ENCODE peak calls at places on chromosomes 12 and 14, in five cellular contexts. D is stomach, E is tibial nerve, A is heart right ventricle, J is astrocyte. N is an unnamed sample.

GRCh38 chr12:18430425-18431048 is 169.2 kb downstream of the PIK3C2G start:
- DNase-seq in J (peak), E (peak), A (no peak), D (peak), N (peak)

GRCh38 chr12:612293-612692 is 51.0 kb downstream of the NINJ2 start:
- DNase-seq in D (no peak), J (no peak), A (no peak), E (no peak), N (no peak)

GRCh38 chr14:24801024-24801423 is 167.0 kb upstream of the GZMB start:
- DNase-seq in A (no peak), E (no peak), D (no peak), J (no peak), N (no peak)

GRCh38 chr14:34099630-34100029 is 148.8 kb upstream of the EGLN3 start:
- DNase-seq in J (no peak), D (no peak), E (no peak), A (no peak), N (no peak)

GRCh38 chr12:94615284-94616216 is 34.8 kb downstream of the TMCC3 start:
- DNase-seq in J (peak), D (peak), E (no peak), A (peak), N (peak)

GRCh38 chr14:23435540-23436326 is at the start of gene MYH7:
- DNase-seq in A (peak), E (no peak), D (no peak), J (no peak), N (no peak)

GRCh38 chr12:92403210-92404175 is 257.8 kb upstream of the BTG1 start:
- DNase-seq in D (no peak), A (no peak), J (no peak), E (no peak), N (no peak)

GRCh38 chr12:80539029-80539428 is 95.0 kb downstream of the PTPRQ start:
- DNase-seq in E (no peak), J (no peak), A (no peak), D (no peak), N (no peak)

GRCh38 chr12:2691001-2691339 is 103.8 kb upstream of the FKBP4 start:
- DNase-seq in J (peak), D (no peak), A (no peak), E (no peak), N (no peak)

GRCh38 chr12:53499261-53500118 is at the start of gene MAP3K12:
- DNase-seq in A (peak), D (peak), E (peak), J (peak), N (peak)

GRCh38 chr14:32008602-32009193 is 68.4 kb upstream of the ARHGAP5 start:
- DNase-seq in A (no peak), D (no peak), E (no peak), J (no peak), N (no peak)

GRCh38 chr12:13596714-13597113 is 384.7 kb downstream of the GRIN2B start:
- DNase-seq in E (no peak), J (no peak), A (no peak), D (no peak), N (no peak)

GRCh38 chr12:16175893-16176292 is 101.6 kb downstream of the SLC15A5 start:
- DNase-seq in D (no peak), J (no peak), E (no peak), A (no peak), N (no peak)

GRCh38 chr14:23186913-23187654 is 3.6 kb upstream of the SLC7A8 start:
- DNase-seq in D (peak), E (peak), A (no peak), J (peak), N (peak)

GRCh38 chr12:54394281-54394719 is 9.8 kb upstream of the ZNF385A start:
- DNase-seq in D (peak), A (no peak), J (peak), E (peak), N (peak)

GRCh38 chr12:96908170-96908675 is 1.2 kb downstream of the NEDD1 start:
- DNase-seq in D (no peak), E (no peak), A (no peak), J (no peak), N (no peak)

GRCh38 chr12:101066489-101066888 is 143.5 kb downstream of the SLC5A8 start:
- DNase-seq in E (no peak), J (no peak), D (no peak), A (no peak), N (no peak)

GRCh38 chr12:15741082-15741481 is 48.1 kb downstream of the EPS8 start:
- DNase-seq in A (no peak), D (no peak), J (no peak), E (no peak), N (no peak)

GRCh38 chr12:130116791-130117190 is 45.5 kb upstream of the FZD10 start:
- DNase-seq in D (no peak), A (no peak), E (no peak), J (no peak), N (no peak)

GRCh38 chr12:49342066-49342913 is 4.4 kb upstream of the DNAJC22 start:
- DNase-seq in D (peak), A (peak), J (peak), E (peak), N (peak)

GRCh38 chr12:56999456-56999855 is 6.9 kb downstream of the ZBTB39 start:
- DNase-seq in E (no peak), J (no peak), D (no peak), A (no peak), N (no peak)

DNA sequence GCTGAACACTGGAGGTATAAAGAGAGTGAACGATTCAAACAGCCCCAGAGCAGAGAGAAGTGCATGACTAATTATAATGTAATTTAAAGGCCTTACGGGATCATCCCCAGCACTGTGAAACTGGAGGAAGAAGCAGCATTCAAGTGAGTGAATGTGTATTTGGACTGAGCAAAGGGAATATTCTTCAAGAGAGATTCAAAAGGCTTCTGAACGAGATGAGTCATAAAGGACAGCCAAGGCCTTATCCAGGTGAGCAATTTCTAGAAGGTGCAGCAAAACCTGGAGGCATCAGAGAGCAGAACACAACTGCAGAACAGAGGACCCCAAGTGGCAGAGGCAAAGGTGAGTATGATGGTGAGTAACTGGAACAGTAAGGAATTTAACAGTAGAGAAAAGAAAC is 127.2 kb downstream of the BCAT1 start:
- DNase-seq in J (peak), D (no peak), A (no peak), E (no peak), N (peak)
- H3K27ac ChIP-seq in J (peak), D (no peak), A (no peak), E (peak), N (peak)

GRCh38 chr12:24302708-24303107 is 353.2 kb upstream of the SOX5 start:
- DNase-seq in J (no peak), A (no peak), D (no peak), E (no peak), N (no peak)

GRCh38 chr12:24293549-24293948 is 344.1 kb upstream of the SOX5 start:
- DNase-seq in J (no peak), A (no peak), E (no peak), D (no peak), N (no peak)

GRCh38 chr12:24297516-24297915 is 348.0 kb upstream of the SOX5 start:
- DNase-seq in A (no peak), D (no peak), E (no peak), J (peak), N (no peak)
- H3K4me3 ChIP-seq in A (no peak), D (no peak), E (no peak), J (no peak), N (no peak)

GRCh38 chr14:104277416-104278213 is 139.2 kb downstream of the KIF26A start:
- DNase-seq in D (peak), J (no peak), A (no peak), E (no peak), N (no peak)

GRCh38 chr14:104280085-104280901 is 141.9 kb downstream of the KIF26A start:
- DNase-seq in J (no peak), A (no peak), D (peak), E (no peak), N (no peak)

GRCh38 chr14:104278214-104278534 is 139.8 kb downstream of the KIF26A start:
- DNase-seq in J (no peak), D (peak), A (no peak), E (no peak), N (no peak)

GRCh38 chr14:104280902-104281767 is 142.7 kb downstream of the KIF26A start:
- DNase-seq in E (no peak), J (no peak), D (peak), A (no peak), N (no peak)

DNA sequence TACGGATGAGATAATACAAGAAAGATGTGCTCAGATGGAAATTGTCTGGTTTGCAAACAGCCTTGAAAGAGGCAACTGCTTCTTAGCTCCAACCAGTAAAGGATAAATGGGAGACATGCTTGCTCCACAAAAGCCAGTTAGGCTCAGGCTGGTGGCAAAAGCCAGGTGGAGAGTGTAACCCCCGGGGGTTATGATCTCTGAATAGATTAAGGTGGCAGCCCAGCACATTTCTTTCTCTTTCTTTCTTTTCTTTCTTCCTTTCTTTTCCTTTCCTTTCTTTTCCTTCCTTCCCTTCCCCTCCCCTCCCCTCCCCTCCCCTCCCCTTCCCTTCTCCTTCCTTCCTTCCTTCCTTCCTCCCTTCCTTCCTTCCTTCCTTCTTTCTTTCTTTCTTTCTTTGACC is 138.0 kb downstream of the KIF26A start:
- DNase-seq in J (no peak), D (peak), A (no peak), E (no peak), N (no peak)
- H3K27ac ChIP-seq in J (no peak), D (no peak), A (no peak), E (no peak), N (no peak)

GRCh38 chr12:95694148-95694547 is 96.4 kb downstream of the NTN4 start:
- DNase-seq in A (peak), D (peak), J (no peak), E (no peak), N (no peak)
- H3K4me3 ChIP-seq in A (no peak), D (no peak), J (no peak), E (no peak), N (no peak)

GRCh38 chr12:5661820-5662219 is 229.9 kb downstream of the NTF3 start:
- DNase-seq in D (no peak), E (no peak), J (no peak), A (peak), N (no peak)

GRCh38 chr12:5655120-5655519 is 223.2 kb downstream of the NTF3 start:
- DNase-seq in J (no peak), A (no peak), E (no peak), D (no peak), N (no peak)

GRCh38 chr12:5665615-5666014 is 233.7 kb downstream of the NTF3 start:
- DNase-seq in A (no peak), E (no peak), J (peak), D (no peak), N (peak)

GRCh38 chr12:5656836-5657235 is 224.9 kb downstream of the NTF3 start:
- DNase-seq in J (no peak), A (no peak), E (no peak), D (no peak), N (no peak)

GRCh38 chr12:5660271-5660670 is 228.4 kb downstream of the NTF3 start:
- DNase-seq in J (no peak), D (no peak), A (no peak), E (no peak), N (no peak)
- H3K27ac ChIP-seq in J (no peak), D (no peak), A (no peak), E (no peak), N (no peak)

DNA sequence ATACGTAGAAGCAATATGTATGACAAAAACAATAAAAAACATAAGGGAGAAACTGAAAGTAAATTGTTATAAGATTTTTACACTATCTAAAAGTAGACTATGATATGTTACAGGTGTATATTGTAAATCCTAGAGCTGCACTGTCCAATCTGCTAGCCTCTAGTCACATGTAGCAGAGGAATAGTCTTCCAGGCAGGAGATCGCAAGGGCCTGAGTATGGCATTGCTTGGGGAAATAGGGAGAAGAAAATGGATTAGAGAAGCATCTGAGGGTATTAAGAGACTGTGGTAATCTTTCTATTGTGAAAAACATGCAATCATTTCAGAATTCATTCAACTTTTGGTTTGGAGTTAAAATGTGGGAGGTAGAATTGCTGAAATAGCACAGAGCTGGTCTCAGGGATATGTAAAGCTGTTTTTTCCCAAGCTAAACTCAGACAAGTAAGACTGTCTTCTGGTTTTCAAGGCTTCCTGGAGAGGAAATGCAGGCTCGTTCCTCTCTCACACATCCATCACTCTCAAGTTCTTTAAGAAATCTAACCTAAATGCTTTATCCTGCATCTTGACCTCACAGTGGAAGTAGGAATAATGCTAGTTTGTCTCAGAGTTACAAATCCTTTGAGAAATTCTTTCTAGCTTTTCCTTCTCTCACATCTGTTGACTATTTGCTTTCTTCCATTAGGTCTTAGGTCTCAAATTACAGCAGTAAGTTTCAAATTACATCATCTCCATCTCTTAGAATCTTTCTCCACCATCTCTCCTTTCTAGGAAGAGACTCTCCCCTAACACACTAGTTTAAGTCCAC is 7.6 kb upstream of the CCDC184 start:
- DNase-seq in E (no peak), A (no peak), J (no peak), D (no peak), N (no peak)
- H3K4me3 ChIP-seq in E (no peak), A (no peak), J (no peak), D (no peak), N (no peak)

GRCh38 chr14:69506241-69506595 is 21.7 kb downstream of the PLEKHD1 start:
- DNase-seq in E (no peak), J (no peak), D (no peak), A (no peak), N (no peak)
- H3K27ac ChIP-seq in E (no peak), J (no peak), D (no peak), A (no peak), N (no peak)